ENCODE peak calls at places on chromosomes 6 and 20, in seven cellular contexts. S, J, A, B, L, Y and D are unnamed samples.

GRCh38 chr20:59831024-59831900 is 102.2 kb downstream of the SYCP2 start:
- DNase-seq in B (no peak), L (no peak), A (no peak), J (peak), Y (no peak), S (peak), D (no peak)

GRCh38 chr6:161639772-161640171 is 365.9 kb upstream of the AGPAT4 start:
- DNase-seq in L (no peak), B (no peak), Y (no peak), A (no peak), J (no peak), S (no peak), D (no peak)

GRCh38 chr20:44576297-44576696 is 6.1 kb upstream of the PKIG start:
- DNase-seq in L (peak), Y (no peak), A (peak), B (no peak), S (no peak), J (no peak), D (no peak)

GRCh38 chr6:43763812-43764522 is 6.0 kb upstream of the VEGFA start:
- DNase-seq in L (no peak), Y (no peak), S (no peak), A (no peak), J (no peak), B (no peak), D (no peak)

GRCh38 chr6:84635081-84635745 is 129.2 kb downstream of the TBX18 start:
- DNase-seq in Y (no peak), L (no peak), B (no peak), S (no peak), A (no peak), J (no peak), D (no peak)

GRCh38 chr6:159985296-159985940 is 16.5 kb downstream of the IGF2R start:
- DNase-seq in B (no peak), L (no peak), S (no peak), Y (no peak), A (no peak), J (no peak), D (no peak)

GRCh38 chr6:1485678-1486077 is 96.3 kb downstream of the FOXF2 start:
- DNase-seq in B (no peak), L (no peak), S (no peak), Y (peak), A (no peak), J (no peak), D (no peak)

GRCh38 chr6:36319834-36320233 is 16.9 kb downstream of the BNIP5 start:
- DNase-seq in J (no peak), B (no peak), L (no peak), S (no peak), A (no peak), Y (no peak), D (no peak)

GRCh38 chr6:16544006-16544405 is 217.3 kb downstream of the ATXN1 start:
- DNase-seq in J (no peak), L (no peak), A (no peak), S (no peak), Y (no peak), B (no peak), D (no peak)

GRCh38 chr20:52793339-52793963 is 178.7 kb upstream of the TSHZ2 start:
- DNase-seq in A (no peak), L (no peak), J (peak), B (no peak), Y (no peak), S (no peak), D (no peak)

GRCh38 chr20:33521461-33521860 is 31.6 kb downstream of the CBFA2T2 start:
- DNase-seq in Y (no peak), S (no peak), A (no peak), L (no peak), J (no peak), B (no peak), D (no peak)

GRCh38 chr20:2879148-2879547 is 5.9 kb downstream of the PTPRA start:
- DNase-seq in B (no peak), L (no peak), A (no peak), J (no peak), Y (no peak), S (no peak), D (no peak)

GRCh38 chr6:108606130-108606797 is 45.5 kb downstream of the FOXO3 start:
- DNase-seq in L (no peak), A (no peak), B (no peak), S (no peak), J (no peak), Y (no peak), D (no peak)

GRCh38 chr20:47506335-47506734 is 4.6 kb downstream of the NCOA3 start:
- DNase-seq in J (no peak), A (no peak), L (no peak), Y (no peak), S (no peak), B (no peak), D (peak)

GRCh38 chr6:147176795-147177194 is 27.4 kb upstream of the STXBP5 start:
- DNase-seq in S (no peak), L (no peak), A (no peak), J (no peak), Y (no peak), B (no peak), D (no peak)

GRCh38 chr6:9921366-9921765 is 493.5 kb downstream of the TFAP2A start:
- DNase-seq in B (no peak), J (no peak), Y (no peak), S (no peak), A (no peak), L (no peak), D (no peak)

GRCh38 chr20:17612287-17612974 is 42.6 kb downstream of the DSTN start:
- DNase-seq in J (peak), A (no peak), L (peak), B (no peak), Y (no peak), S (no peak), D (no peak)

GRCh38 chr6:95576621-95577316 is 566 bp upstream of the MANEA start:
- DNase-seq in B (no peak), S (no peak), J (no peak), A (no peak), Y (no peak), L (no peak), D (no peak)

GRCh38 chr20:25281541-25281991 is 33.7 kb downstream of the PYGB start:
- DNase-seq in S (peak), Y (no peak), L (no peak), A (no peak), J (no peak), B (no peak), D (peak)

GRCh38 chr6:15956205-15957106 is 172.4 kb upstream of the MYLIP start:
- DNase-seq in B (no peak), S (no peak), A (no peak), Y (no peak), J (no peak), L (peak), D (no peak)

GRCh38 chr6:36340671-36341454 is 4.2 kb upstream of the BNIP5 start:
- DNase-seq in Y (peak), A (peak), S (peak), J (peak), L (peak), B (no peak), D (peak)

GRCh38 chr6:90136176-90136575 is 160.5 kb downstream of the BACH2 start:
- DNase-seq in S (no peak), L (no peak), A (no peak), J (no peak), Y (no peak), B (no peak), D (no peak)

GRCh38 chr20:6533828-6534388 is 233.6 kb upstream of the BMP2 start:
- DNase-seq in S (no peak), L (no peak), B (no peak), A (no peak), J (no peak), Y (no peak), D (no peak)

GRCh38 chr20:47167846-47168245 is 188.7 kb downstream of the ZMYND8 start:
- DNase-seq in L (no peak), A (no peak), Y (no peak), J (no peak), B (no peak), S (no peak), D (no peak)

GRCh38 chr20:41172296-41173140 is 35.2 kb downstream of the PLCG1 start:
- DNase-seq in S (no peak), A (no peak), L (no peak), B (no peak), Y (no peak), J (no peak), D (no peak)

GRCh38 chr6:70709826-70710225 is 42.1 kb downstream of the SMAP1 start:
- DNase-seq in Y (no peak), B (no peak), L (peak), A (no peak), S (no peak), J (no peak), D (no peak)

GRCh38 chr6:150846641-150847040 is 18.9 kb upstream of the MTHFD1L start:
- DNase-seq in S (no peak), A (peak), Y (no peak), J (no peak), L (no peak), B (no peak), D (no peak)

GRCh38 chr6:150844371-150844770 is 21.1 kb upstream of the MTHFD1L start:
- DNase-seq in L (no peak), A (peak), S (no peak), B (no peak), Y (no peak), J (no peak), D (no peak)

DNA sequence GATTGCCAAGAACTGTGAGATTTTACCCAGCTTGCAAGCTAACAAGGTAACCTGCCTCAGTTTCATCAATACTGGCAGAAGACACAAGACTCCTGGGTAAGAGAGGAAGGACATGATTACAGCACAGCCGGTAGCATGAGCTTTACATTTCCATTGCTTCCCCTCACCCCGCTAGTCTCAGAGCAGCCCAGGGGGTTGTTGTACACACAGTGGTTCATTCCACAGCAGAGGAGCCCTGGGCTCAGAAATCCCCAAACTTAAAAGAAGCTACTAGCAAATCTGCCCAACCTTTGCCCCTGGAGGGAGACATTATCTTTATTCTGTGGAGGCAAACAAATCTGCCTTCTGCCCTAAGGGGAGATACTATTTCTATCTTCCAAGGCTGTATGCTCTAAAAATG is 17.1 kb upstream of the MTHFD1L start:
- DNase-seq in B (no peak), A (no peak), L (no peak), Y (no peak), S (no peak), J (no peak), D (no peak)
- TF ChIP-seq JUND in B (no peak), A (no peak), L (no peak), Y (no peak), S (no peak), J (no peak), D (no peak)

GRCh38 chr20:37243076-37243936 is 18.3 kb downstream of the GHRH start:
- DNase-seq in A (no peak), L (no peak), J (no peak), Y (no peak), S (no peak), B (no peak), D (no peak)
- TF ChIP-seq JUND in A (no peak), L (no peak), J (no peak), Y (no peak), S (no peak), B (no peak), D (no peak)

DNA sequence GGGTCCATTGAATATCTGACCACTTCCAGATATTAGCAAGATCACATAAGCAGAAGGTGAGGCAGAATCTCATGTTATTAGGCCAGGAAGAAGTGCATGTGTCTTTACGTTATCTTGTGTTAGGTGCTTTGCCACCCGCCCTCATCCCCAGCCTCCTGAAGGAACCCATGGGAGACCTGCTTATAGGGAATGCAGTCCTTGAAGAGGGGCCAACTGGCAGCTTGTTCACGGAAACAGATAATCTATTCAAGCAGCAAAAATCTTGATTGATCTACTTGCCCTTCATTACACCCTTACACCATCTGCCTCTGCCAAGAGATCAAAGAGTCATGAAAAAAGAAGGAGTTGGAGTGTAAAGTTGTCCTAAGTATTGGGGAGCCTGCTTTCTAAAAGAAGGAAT is 576.4 kb downstream of the HTR1B start:
- DNase-seq in S (no peak), A (no peak), Y (no peak), L (no peak), B (no peak), J (no peak), D (no peak)
- TF ChIP-seq JUND in S (no peak), A (no peak), Y (no peak), L (no peak), B (no peak), J (no peak), D (no peak)

GRCh38 chr6:158398252-158399024 is 86.2 kb downstream of the TULP4 start:
- DNase-seq in A (no peak), Y (no peak), L (no peak), B (no peak), J (no peak), S (no peak), D (no peak)
- TF ChIP-seq JUND in A (no peak), Y (no peak), L (no peak), B (no peak), J (no peak), S (no peak), D (no peak)

GRCh38 chr6:144064402-144064830 is 31.0 kb downstream of the SF3B5 start:
- DNase-seq in L (no peak), S (no peak), J (no peak), A (peak), Y (no peak), B (no peak), D (peak)

GRCh38 chr6:144066745-144067484 is 28.5 kb downstream of the SF3B5 start:
- DNase-seq in A (no peak), L (no peak), S (peak), J (no peak), Y (no peak), B (no peak), D (no peak)

GRCh38 chr6:144063744-144064401 is 31.5 kb downstream of the SF3B5 start:
- DNase-seq in Y (peak), B (no peak), A (peak), J (peak), S (peak), L (peak), D (peak)

GRCh38 chr6:144064831-144065668 is 30.3 kb downstream of the SF3B5 start:
- DNase-seq in L (no peak), A (no peak), Y (no peak), B (no peak), J (no peak), S (peak), D (no peak)

DNA sequence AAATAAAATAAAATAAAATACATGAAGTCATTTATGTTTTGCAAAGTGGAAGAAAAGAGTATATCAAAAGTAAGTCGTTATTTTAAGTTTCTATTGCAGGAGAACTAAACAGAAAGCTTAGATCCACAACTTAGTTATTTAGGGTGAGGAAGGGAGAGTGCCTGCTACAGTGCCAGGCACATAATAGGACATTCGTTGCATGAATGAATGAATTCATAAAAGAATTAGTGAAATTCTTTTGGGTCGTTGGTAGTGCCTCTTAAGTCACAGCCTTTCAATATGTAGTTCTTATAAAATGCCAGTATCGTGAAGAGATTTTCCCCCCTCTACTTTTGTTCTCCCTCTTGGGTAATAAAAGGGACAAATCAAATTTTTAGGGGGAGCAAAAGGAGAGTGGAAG is 29.1 kb downstream of the SF3B5 start:
- DNase-seq in J (no peak), Y (no peak), A (no peak), L (no peak), B (no peak), S (no peak), D (no peak)
- TF ChIP-seq JUND in J (no peak), Y (no peak), A (no peak), L (no peak), B (no peak), S (no peak), D (no peak)

DNA sequence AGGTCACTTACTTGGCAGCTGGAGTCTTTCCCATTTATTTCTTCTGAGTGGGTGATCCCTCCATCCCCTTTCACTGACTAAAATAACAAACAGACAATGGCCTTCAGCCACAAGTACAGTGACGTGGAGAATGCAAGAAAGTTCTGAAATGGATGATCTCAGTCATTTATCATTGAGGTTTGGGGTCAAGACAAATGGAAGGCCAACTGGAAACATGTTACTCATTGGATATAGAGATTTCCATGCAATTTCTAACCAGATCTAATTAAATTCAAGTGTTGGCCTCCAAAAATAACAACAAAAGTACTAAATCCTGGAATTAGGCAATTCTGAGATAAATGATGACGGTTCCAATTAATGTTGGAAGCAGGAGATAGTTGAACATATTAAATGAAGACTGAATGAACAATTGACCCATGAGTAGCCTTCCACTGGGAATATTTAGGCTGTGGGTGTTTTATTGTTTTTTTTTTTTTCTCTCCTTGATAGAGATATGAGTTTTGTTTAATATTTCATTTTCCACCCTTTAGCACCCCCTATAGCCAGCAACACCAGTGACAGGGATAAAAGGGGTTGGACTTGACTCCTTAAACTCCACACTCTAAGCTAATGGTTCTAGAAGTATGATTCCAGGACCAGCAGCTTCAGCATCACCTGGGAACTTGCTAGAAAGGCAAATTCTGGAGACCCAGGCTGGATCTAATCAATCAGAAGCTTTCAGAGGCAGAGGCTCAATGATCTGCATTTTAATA is 112.8 kb downstream of the BCAS1 start:
- DNase-seq in L (no peak), Y (no peak), S (no peak), B (no peak), J (no peak), A (no peak), D (no peak)
- TF ChIP-seq JUND in L (no peak), Y (no peak), S (no peak), B (no peak), J (no peak), A (no peak), D (no peak)